ENCODE peak calls at places on chromosomes 12 and 14, in ten cellular contexts. One of them, this sample, is unnamed.

GRCh38 chr12:130456375-130457199 is 118.9 kb downstream of the PIWIL1 start:
- DNase-seq in A549: no peak
- DNase-seq in astrocyte of the cerebellum: no peak
- DNase-seq in lung: no peak
- DNase-seq in fibroblast of the aortic adventitia: no peak
- DNase-seq in AG04449: no peak
- DNase-seq in left ventricle myocardium inferior: peak; percentile 68
- DNase-seq in fibroblast of mammary gland: no peak
- DNase-seq in progenitor cell of endocrine pancreas: no peak
- DNase-seq in NB4: no peak
- DNase-seq in this sample: no peak

GRCh38 chr12:2629051-2629450 is 165.7 kb upstream of the FKBP4 start:
- DNase-seq in A549: no peak
- DNase-seq in astrocyte of the cerebellum: no peak
- DNase-seq in lung: no peak
- DNase-seq in fibroblast of the aortic adventitia: no peak
- DNase-seq in AG04449: no peak
- DNase-seq in left ventricle myocardium inferior: no peak
- DNase-seq in fibroblast of mammary gland: peak; percentile 25
- DNase-seq in progenitor cell of endocrine pancreas: no peak
- DNase-seq in NB4: no peak
- DNase-seq in this sample: no peak

GRCh38 chr14:60274448-60274847 is 25.4 kb downstream of the PPM1A start:
- DNase-seq in A549: no peak
- DNase-seq in astrocyte of the cerebellum: no peak
- DNase-seq in lung: no peak
- DNase-seq in fibroblast of the aortic adventitia: no peak
- DNase-seq in AG04449: no peak
- DNase-seq in left ventricle myocardium inferior: no peak
- DNase-seq in fibroblast of mammary gland: no peak
- DNase-seq in progenitor cell of endocrine pancreas: no peak
- DNase-seq in NB4: no peak
- DNase-seq in this sample: no peak

GRCh38 chr12:53069621-53070410 is 9.4 kb downstream of the SPRYD3 start:
- DNase-seq in A549: no peak
- DNase-seq in astrocyte of the cerebellum: no peak
- DNase-seq in lung: peak; percentile 30
- DNase-seq in fibroblast of the aortic adventitia: no peak
- DNase-seq in AG04449: no peak
- DNase-seq in left ventricle myocardium inferior: peak; percentile 55
- DNase-seq in fibroblast of mammary gland: no peak
- DNase-seq in progenitor cell of endocrine pancreas: no peak
- DNase-seq in NB4: no peak
- DNase-seq in this sample: no peak

GRCh38 chr14:23478109-23478698 is 8.7 kb downstream of the NGDN start:
- DNase-seq in A549: peak; percentile 54
- DNase-seq in astrocyte of the cerebellum: peak; percentile 50
- DNase-seq in lung: peak; percentile 51
- DNase-seq in fibroblast of the aortic adventitia: peak; percentile 87
- DNase-seq in AG04449: peak; percentile 33
- DNase-seq in left ventricle myocardium inferior: peak; percentile 26
- DNase-seq in fibroblast of mammary gland: peak; percentile 69
- DNase-seq in progenitor cell of endocrine pancreas: peak; percentile 27
- DNase-seq in NB4: peak; percentile 70
- DNase-seq in this sample: peak; percentile 43

GRCh38 chr12:55727643-55728184 is 1.1 kb downstream of the CD63 start:
- DNase-seq in A549: peak; percentile 46
- DNase-seq in astrocyte of the cerebellum: no peak
- DNase-seq in lung: peak; percentile 81
- DNase-seq in fibroblast of the aortic adventitia: peak; percentile 64
- DNase-seq in AG04449: no peak
- DNase-seq in left ventricle myocardium inferior: peak; percentile 63
- DNase-seq in fibroblast of mammary gland: no peak
- DNase-seq in progenitor cell of endocrine pancreas: no peak
- DNase-seq in NB4: peak; percentile 51
- DNase-seq in this sample: peak; percentile 63

GRCh38 chr12:47554046-47554653 is 151.7 kb downstream of the RPAP3 start:
- DNase-seq in A549: no peak
- DNase-seq in astrocyte of the cerebellum: no peak
- DNase-seq in lung: no peak
- DNase-seq in fibroblast of the aortic adventitia: no peak
- DNase-seq in AG04449: no peak
- DNase-seq in left ventricle myocardium inferior: no peak
- DNase-seq in fibroblast of mammary gland: no peak
- DNase-seq in progenitor cell of endocrine pancreas: no peak
- DNase-seq in NB4: no peak
- DNase-seq in this sample: no peak

GRCh38 chr14:98198385-98198784 is 1073.6 kb downstream of the BCL11B start:
- DNase-seq in A549: no peak
- DNase-seq in astrocyte of the cerebellum: no peak
- DNase-seq in lung: no peak
- DNase-seq in fibroblast of the aortic adventitia: no peak
- DNase-seq in AG04449: no peak
- DNase-seq in left ventricle myocardium inferior: no peak
- DNase-seq in fibroblast of mammary gland: no peak
- DNase-seq in progenitor cell of endocrine pancreas: no peak
- DNase-seq in NB4: peak; percentile 30
- DNase-seq in this sample: no peak

GRCh38 chr14:91140672-91141071 is 26.8 kb downstream of the DGLUCY start:
- DNase-seq in A549: peak; percentile 51
- DNase-seq in astrocyte of the cerebellum: no peak
- DNase-seq in lung: no peak
- DNase-seq in fibroblast of the aortic adventitia: peak; percentile 54
- DNase-seq in AG04449: no peak
- DNase-seq in left ventricle myocardium inferior: no peak
- DNase-seq in fibroblast of mammary gland: peak; percentile 34
- DNase-seq in progenitor cell of endocrine pancreas: no peak
- DNase-seq in NB4: no peak
- DNase-seq in this sample: no peak

DNA sequence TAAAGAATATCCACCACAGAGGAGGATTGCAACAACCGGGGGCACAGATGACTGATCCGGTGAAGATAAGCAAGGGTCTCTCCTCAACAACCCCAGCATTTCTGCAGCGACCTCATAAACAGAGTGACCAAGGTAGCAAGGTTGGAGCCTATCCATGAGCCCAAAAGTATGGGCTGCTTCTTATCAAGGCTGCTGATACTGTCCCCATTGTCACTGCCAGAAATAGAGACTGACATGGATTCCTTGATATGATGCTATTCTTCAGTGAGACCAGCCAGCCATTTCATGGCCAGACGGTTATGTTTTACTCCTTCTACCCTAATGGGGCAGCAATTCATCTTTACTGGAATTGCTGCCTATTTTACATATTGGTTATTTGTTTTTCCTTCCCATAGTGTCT is 61.9 kb upstream of the ARHGAP5 start:
- DNase-seq in A549: no peak
- DNase-seq in astrocyte of the cerebellum: no peak
- DNase-seq in lung: no peak
- DNase-seq in fibroblast of the aortic adventitia: no peak
- DNase-seq in AG04449: no peak
- DNase-seq in left ventricle myocardium inferior: no peak
- DNase-seq in fibroblast of mammary gland: no peak
- DNase-seq in progenitor cell of endocrine pancreas: no peak
- DNase-seq in NB4: no peak
- DNase-seq in this sample: no peak
- TF ChIP-seq CTCF in A549: no peak
- TF ChIP-seq CTCF in astrocyte of the cerebellum: no peak
- TF ChIP-seq CTCF in lung: no peak
- TF ChIP-seq CTCF in fibroblast of the aortic adventitia: no peak
- TF ChIP-seq CTCF in AG04449: no peak
- TF ChIP-seq CTCF in left ventricle myocardium inferior: no peak
- TF ChIP-seq CTCF in fibroblast of mammary gland: no peak
- TF ChIP-seq CTCF in progenitor cell of endocrine pancreas: no peak
- TF ChIP-seq CTCF in NB4: no peak
- TF ChIP-seq CTCF in this sample: no peak

DNA sequence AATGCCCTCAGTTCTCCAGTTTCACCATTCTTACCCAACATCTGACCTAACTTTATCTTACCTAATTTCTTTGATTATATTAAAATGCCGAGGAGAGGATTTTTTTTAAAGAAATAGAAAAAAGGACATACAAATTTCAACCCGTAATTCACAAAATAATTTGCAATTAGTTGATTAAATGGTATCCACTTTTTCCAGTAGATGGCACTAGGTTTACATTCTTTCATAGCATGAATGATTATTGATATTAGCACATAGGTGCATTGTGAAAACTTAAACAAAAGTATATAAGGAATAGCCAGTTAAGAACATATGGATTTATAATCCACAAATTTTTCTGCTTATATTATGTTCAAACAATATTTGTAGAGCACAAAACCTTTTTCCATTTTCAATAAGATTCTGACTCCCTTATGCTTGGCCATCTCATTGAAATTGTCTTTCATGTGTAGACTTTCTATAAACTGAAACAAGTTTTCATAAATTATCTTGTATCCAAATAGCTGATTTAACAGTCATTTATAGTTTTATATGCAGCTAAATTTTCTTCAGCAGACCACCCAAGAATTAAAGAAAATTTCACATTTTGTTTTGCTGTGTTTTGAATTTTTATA is 35.3 kb downstream of the MSRB3 start:
- DNase-seq in A549: no peak
- DNase-seq in astrocyte of the cerebellum: no peak
- DNase-seq in lung: no peak
- DNase-seq in fibroblast of the aortic adventitia: peak; percentile 60
- DNase-seq in AG04449: no peak
- DNase-seq in left ventricle myocardium inferior: no peak
- DNase-seq in fibroblast of mammary gland: peak; percentile 57
- DNase-seq in progenitor cell of endocrine pancreas: no peak
- DNase-seq in NB4: peak; percentile 37
- DNase-seq in this sample: no peak
- TF ChIP-seq CTCF in A549: peak; percentile 82
- TF ChIP-seq CTCF in astrocyte of the cerebellum: no peak
- TF ChIP-seq CTCF in lung: no peak
- TF ChIP-seq CTCF in fibroblast of the aortic adventitia: peak; percentile 45
- TF ChIP-seq CTCF in AG04449: peak; percentile 11
- TF ChIP-seq CTCF in left ventricle myocardium inferior: peak; percentile 49
- TF ChIP-seq CTCF in fibroblast of mammary gland: peak; percentile 61
- TF ChIP-seq CTCF in progenitor cell of endocrine pancreas: peak; percentile 58
- TF ChIP-seq CTCF in NB4: no peak
- TF ChIP-seq CTCF in this sample: no peak

GRCh38 chr14:63727231-63727735 is 582 bp downstream of the SGPP1 start:
- DNase-seq in A549: peak; percentile 15
- DNase-seq in astrocyte of the cerebellum: no peak
- DNase-seq in lung: peak; percentile 35
- DNase-seq in fibroblast of the aortic adventitia: peak; percentile 43
- DNase-seq in AG04449: no peak
- DNase-seq in left ventricle myocardium inferior: peak; percentile 32
- DNase-seq in fibroblast of mammary gland: peak; percentile 34
- DNase-seq in progenitor cell of endocrine pancreas: peak; percentile 38
- DNase-seq in NB4: no peak
- DNase-seq in this sample: peak; percentile 34

GRCh38 chr14:63730659-63731058 is 2.8 kb upstream of the SGPP1 start:
- DNase-seq in A549: no peak
- DNase-seq in astrocyte of the cerebellum: no peak
- DNase-seq in lung: no peak
- DNase-seq in fibroblast of the aortic adventitia: no peak
- DNase-seq in AG04449: no peak
- DNase-seq in left ventricle myocardium inferior: no peak
- DNase-seq in fibroblast of mammary gland: no peak
- DNase-seq in progenitor cell of endocrine pancreas: no peak
- DNase-seq in NB4: no peak
- DNase-seq in this sample: no peak

GRCh38 chr14:63725786-63726185 is 2.1 kb downstream of the SGPP1 start:
- DNase-seq in A549: no peak
- DNase-seq in astrocyte of the cerebellum: no peak
- DNase-seq in lung: no peak
- DNase-seq in fibroblast of the aortic adventitia: peak; percentile 19
- DNase-seq in AG04449: no peak
- DNase-seq in left ventricle myocardium inferior: no peak
- DNase-seq in fibroblast of mammary gland: no peak
- DNase-seq in progenitor cell of endocrine pancreas: no peak
- DNase-seq in NB4: no peak
- DNase-seq in this sample: no peak

GRCh38 chr14:63726499-63726898 is 1.4 kb downstream of the SGPP1 start:
- DNase-seq in A549: no peak
- DNase-seq in astrocyte of the cerebellum: no peak
- DNase-seq in lung: no peak
- DNase-seq in fibroblast of the aortic adventitia: peak; percentile 9
- DNase-seq in AG04449: no peak
- DNase-seq in left ventricle myocardium inferior: no peak
- DNase-seq in fibroblast of mammary gland: no peak
- DNase-seq in progenitor cell of endocrine pancreas: no peak
- DNase-seq in NB4: no peak
- DNase-seq in this sample: no peak

GRCh38 chr14:63727736-63728728 is at the start of gene SGPP1:
- DNase-seq in A549: peak; percentile 80
- DNase-seq in astrocyte of the cerebellum: no peak
- DNase-seq in lung: peak; percentile 77
- DNase-seq in fibroblast of the aortic adventitia: peak; percentile 63
- DNase-seq in AG04449: no peak
- DNase-seq in left ventricle myocardium inferior: peak; percentile 84
- DNase-seq in fibroblast of mammary gland: peak; percentile 75
- DNase-seq in progenitor cell of endocrine pancreas: peak; percentile 68
- DNase-seq in NB4: peak; percentile 38
- DNase-seq in this sample: peak; percentile 58
- TF ChIP-seq CTCF in A549: peak; percentile 28
- TF ChIP-seq CTCF in astrocyte of the cerebellum: peak; percentile 36
- TF ChIP-seq CTCF in lung: peak; percentile 16
- TF ChIP-seq CTCF in fibroblast of the aortic adventitia: peak; percentile 40
- TF ChIP-seq CTCF in AG04449: peak; percentile 48
- TF ChIP-seq CTCF in left ventricle myocardium inferior: peak; percentile 64
- TF ChIP-seq CTCF in fibroblast of mammary gland: peak; percentile 16
- TF ChIP-seq CTCF in progenitor cell of endocrine pancreas: peak; percentile 51
- TF ChIP-seq CTCF in NB4: no peak
- TF ChIP-seq CTCF in this sample: no peak

GRCh38 chr12:5798242-5799015 is 146.6 kb downstream of the ANO2 start:
- DNase-seq in A549: no peak
- DNase-seq in astrocyte of the cerebellum: no peak
- DNase-seq in lung: no peak
- DNase-seq in fibroblast of the aortic adventitia: no peak
- DNase-seq in AG04449: no peak
- DNase-seq in left ventricle myocardium inferior: no peak
- DNase-seq in fibroblast of mammary gland: no peak
- DNase-seq in progenitor cell of endocrine pancreas: no peak
- DNase-seq in NB4: no peak
- DNase-seq in this sample: no peak

GRCh38 chr12:5797661-5798060 is 147.4 kb downstream of the ANO2 start:
- DNase-seq in A549: no peak
- DNase-seq in astrocyte of the cerebellum: no peak
- DNase-seq in lung: no peak
- DNase-seq in fibroblast of the aortic adventitia: no peak
- DNase-seq in AG04449: no peak
- DNase-seq in left ventricle myocardium inferior: no peak
- DNase-seq in fibroblast of mammary gland: no peak
- DNase-seq in progenitor cell of endocrine pancreas: no peak
- DNase-seq in NB4: no peak
- DNase-seq in this sample: no peak

GRCh38 chr12:5794156-5794555 is 150.9 kb downstream of the ANO2 start:
- DNase-seq in A549: no peak
- DNase-seq in astrocyte of the cerebellum: no peak
- DNase-seq in lung: no peak
- DNase-seq in fibroblast of the aortic adventitia: no peak
- DNase-seq in AG04449: no peak
- DNase-seq in left ventricle myocardium inferior: no peak
- DNase-seq in fibroblast of mammary gland: no peak
- DNase-seq in progenitor cell of endocrine pancreas: no peak
- DNase-seq in NB4: no peak
- DNase-seq in this sample: no peak

GRCh38 chr12:5792350-5792749 is 152.7 kb downstream of the ANO2 start:
- DNase-seq in A549: no peak
- DNase-seq in astrocyte of the cerebellum: no peak
- DNase-seq in lung: no peak
- DNase-seq in fibroblast of the aortic adventitia: no peak
- DNase-seq in AG04449: no peak
- DNase-seq in left ventricle myocardium inferior: no peak
- DNase-seq in fibroblast of mammary gland: no peak
- DNase-seq in progenitor cell of endocrine pancreas: no peak
- DNase-seq in NB4: no peak
- DNase-seq in this sample: no peak

GRCh38 chr12:5796171-5797091 is 148.6 kb downstream of the ANO2 start:
- DNase-seq in A549: peak; percentile 17
- DNase-seq in astrocyte of the cerebellum: no peak
- DNase-seq in lung: peak; percentile 32
- DNase-seq in fibroblast of the aortic adventitia: no peak
- DNase-seq in AG04449: no peak
- DNase-seq in left ventricle myocardium inferior: peak; percentile 50
- DNase-seq in fibroblast of mammary gland: no peak
- DNase-seq in progenitor cell of endocrine pancreas: peak; percentile 71
- DNase-seq in NB4: peak; percentile 28
- DNase-seq in this sample: no peak
- TF ChIP-seq CTCF in A549: peak; percentile 30
- TF ChIP-seq CTCF in astrocyte of the cerebellum: peak; percentile 48
- TF ChIP-seq CTCF in lung: peak; percentile 31
- TF ChIP-seq CTCF in fibroblast of the aortic adventitia: no peak
- TF ChIP-seq CTCF in AG04449: peak; percentile 90
- TF ChIP-seq CTCF in left ventricle myocardium inferior: peak; percentile 66
- TF ChIP-seq CTCF in fibroblast of mammary gland: no peak
- TF ChIP-seq CTCF in progenitor cell of endocrine pancreas: peak; percentile 97
- TF ChIP-seq CTCF in NB4: peak; percentile 58
- TF ChIP-seq CTCF in this sample: no peak